ENCODE peak calls at places on chromosomes 11 and 22, in five cellular contexts. O, R, I, G and A are unnamed samples.

GRCh38 chr11:88206746-88207145 is 31.5 kb upstream of the RAB38 start:
- DNase-seq in O (no peak), G (no peak), R (no peak), I (no peak), A (no peak)

GRCh38 chr11:121347805-121348204 is 55.2 kb downstream of the SC5D start:
- DNase-seq in I (no peak), O (no peak), R (no peak), G (peak), A (no peak)

GRCh38 chr22:25966448-25966913 is 202.8 kb upstream of the SEZ6L start:
- DNase-seq in O (no peak), R (no peak), I (peak), G (no peak), A (peak)

GRCh38 chr11:33540946-33541915 is 159.4 kb downstream of the C11orf91 start:
- DNase-seq in R (no peak), I (no peak), G (no peak), O (no peak), A (no peak)

GRCh38 chr11:124086447-124086846 is 28.8 kb upstream of the VWA5A start:
- DNase-seq in I (no peak), G (peak), O (no peak), R (no peak), A (no peak)

GRCh38 chr22:21665047-21665851 is 563 bp upstream of the PPIL2 start:
- DNase-seq in O (no peak), R (no peak), I (no peak), G (no peak), A (no peak)

GRCh38 chr11:77106321-77106720 is 3.7 kb downstream of the OMP start:
- DNase-seq in R (no peak), O (no peak), G (no peak), I (no peak), A (no peak)

GRCh38 chr11:11966826-11967668 is 41.4 kb downstream of the DKK3 start:
- DNase-seq in G (peak), R (peak), I (no peak), O (peak), A (peak)

GRCh38 chr11:129315781-129316579 is 59.7 kb upstream of the BARX2 start:
- DNase-seq in G (no peak), O (no peak), I (no peak), R (no peak), A (no peak)

GRCh38 chr11:118126082-118126838 is 26.4 kb downstream of the SCN4B start:
- DNase-seq in O (no peak), R (peak), G (no peak), I (no peak), A (peak)

GRCh38 chr11:128559496-128560103 is 27.8 kb downstream of the ETS1 start:
- DNase-seq in G (no peak), R (no peak), I (no peak), O (no peak), A (no peak)

GRCh38 chr11:117214404-117215110 is 15.4 kb downstream of the TAGLN start:
- DNase-seq in O (no peak), G (no peak), R (no peak), I (no peak), A (no peak)

GRCh38 chr11:2777871-2778629 is 78.3 kb upstream of the KCNQ1OT1 start:
- DNase-seq in O (no peak), R (no peak), I (no peak), G (peak), A (no peak)

GRCh38 chr11:59973097-59973496 is 9.3 kb downstream of the OOSP4A start:
- DNase-seq in I (no peak), G (no peak), R (no peak), O (no peak), A (no peak)

GRCh38 chr22:19396934-19397728 is 34.4 kb downstream of the HIRA start:
- DNase-seq in O (no peak), R (no peak), I (no peak), G (no peak), A (no peak)

DNA sequence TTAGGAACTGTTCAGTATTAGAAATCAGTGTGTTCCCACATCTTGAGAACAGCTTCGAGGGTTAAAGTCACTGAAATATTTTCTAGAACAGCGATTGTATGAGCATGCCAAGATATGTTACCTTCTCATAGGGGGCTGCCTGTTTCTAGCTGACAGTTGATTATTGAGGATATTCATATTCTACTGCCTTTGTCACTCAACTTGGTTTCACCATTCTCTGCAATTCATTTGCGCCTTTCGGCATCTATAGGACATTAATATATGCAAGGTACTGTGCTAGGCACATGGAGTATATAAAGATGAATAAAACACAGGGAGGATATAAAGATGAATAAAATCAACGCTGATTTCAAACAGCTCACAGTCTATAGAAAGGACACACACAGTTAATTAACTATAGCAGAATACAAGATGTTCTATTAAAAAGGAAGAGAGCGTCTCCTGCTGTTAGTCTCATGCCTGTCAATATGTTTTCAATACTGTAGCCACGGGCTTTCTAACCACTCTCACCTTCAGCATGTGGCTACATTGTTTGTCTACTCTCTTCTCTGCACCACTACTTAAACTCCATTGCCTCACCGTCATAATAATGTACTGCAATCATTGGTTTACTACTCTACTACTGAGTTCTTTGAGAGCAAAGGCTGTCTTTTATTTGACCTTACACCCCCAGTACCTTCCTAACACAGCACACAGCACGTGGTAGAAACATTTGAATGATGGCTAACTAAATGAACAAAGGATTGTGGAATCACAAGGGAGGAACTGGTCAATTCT is 81.9 kb downstream of the RAB30 start:
- DNase-seq in G (no peak), R (no peak), I (no peak), O (no peak), A (no peak)
- H3K4me3 ChIP-seq in G (no peak), R (no peak), I (no peak), O (no peak), A (no peak)

GRCh38 chr22:36611241-36611976 is 82.4 kb upstream of the EIF3D start:
- DNase-seq in I (no peak), O (no peak), R (no peak), G (no peak), A (no peak)
- TF ChIP-seq MAX in I (no peak), O (no peak), R (no peak), G (no peak), A (no peak)

GRCh38 chr11:92087916-92088537 is 136.6 kb upstream of the FAT3 start:
- DNase-seq in R (no peak), G (no peak), O (no peak), I (no peak), A (no peak)
- TF ChIP-seq CTCF in R (no peak), G (no peak), O (no peak), I (no peak), A (no peak)

GRCh38 chr11:94131363-94132115 is 2.9 kb downstream of the PANX1 start:
- DNase-seq in I (no peak), G (peak), R (no peak), O (peak), A (no peak)

GRCh38 chr11:94130589-94131362 is 2.1 kb downstream of the PANX1 start:
- DNase-seq in R (no peak), O (peak), I (no peak), G (no peak), A (peak)

GRCh38 chr11:94132823-94133408 is 4.3 kb downstream of the PANX1 start:
- DNase-seq in R (no peak), I (no peak), G (no peak), O (no peak), A (no peak)

GRCh38 chr11:94133752-94134151 is 5.1 kb downstream of the PANX1 start:
- DNase-seq in O (no peak), I (no peak), R (no peak), G (no peak), A (no peak)

DNA sequence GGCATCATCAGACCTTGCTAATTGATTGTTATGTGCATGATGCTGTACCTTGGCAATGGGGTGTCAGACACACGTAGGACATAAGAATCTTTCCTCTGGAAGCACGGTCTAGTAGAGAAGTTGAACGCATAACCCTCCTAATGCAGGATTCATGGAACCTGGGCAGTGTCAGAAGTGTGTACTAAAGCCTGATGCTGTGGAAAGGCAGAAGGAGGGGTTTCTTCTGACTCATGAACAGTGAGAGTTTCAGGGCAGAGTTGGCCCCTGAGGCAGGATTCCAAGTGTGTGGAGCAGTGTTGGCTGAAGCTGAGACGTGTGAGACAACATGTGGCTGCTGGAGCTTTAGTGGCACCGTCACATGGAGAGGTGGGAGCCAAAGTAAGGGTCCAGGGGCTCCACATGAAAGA is 3.5 kb downstream of the PANX1 start:
- DNase-seq in I (no peak), O (peak), G (no peak), R (no peak), A (no peak)
- H3K4me3 ChIP-seq in I (peak), O (no peak), G (no peak), R (no peak), A (no peak)

GRCh38 chr11:111795333-111795985 is 29.3 kb upstream of the PPP2R1B start:
- DNase-seq in G (no peak), I (no peak), O (no peak), R (no peak), A (no peak)

GRCh38 chr11:111792955-111793500 is 26.8 kb upstream of the PPP2R1B start:
- DNase-seq in I (no peak), G (no peak), O (no peak), R (no peak), A (no peak)

GRCh38 chr11:111796696-111797095 is 30.5 kb upstream of the PPP2R1B start:
- DNase-seq in O (no peak), R (no peak), G (no peak), I (no peak), A (no peak)

GRCh38 chr11:111792314-111792713 is 26.1 kb upstream of the PPP2R1B start:
- DNase-seq in R (no peak), G (no peak), I (no peak), O (no peak), A (no peak)

DNA sequence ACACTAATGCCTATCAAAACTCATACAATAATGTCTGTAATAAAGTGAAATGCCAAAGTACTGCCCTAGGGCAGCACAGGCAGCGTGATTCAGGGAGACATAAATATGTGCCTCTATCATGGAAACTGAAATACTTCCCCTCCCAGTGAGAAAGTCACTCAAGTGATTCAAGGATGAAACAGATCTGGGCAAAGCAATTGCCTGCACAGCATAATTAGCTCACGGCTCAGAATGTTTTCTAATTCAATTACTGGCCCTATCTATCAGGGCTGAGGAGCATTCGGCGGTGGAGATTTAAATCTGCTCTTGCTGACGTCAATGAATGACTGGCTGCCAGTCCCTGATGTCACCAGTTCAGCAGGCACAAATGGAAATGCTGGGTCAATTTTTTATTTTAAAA is 27.7 kb upstream of the PPP2R1B start:
- DNase-seq in O (no peak), R (no peak), I (no peak), G (peak), A (no peak)
- TF ChIP-seq MAX in O (no peak), R (no peak), I (no peak), G (no peak), A (no peak)

GRCh38 chr22:36385491-36386350 is 2.0 kb downstream of the MYH9 start:
- DNase-seq in I (no peak), O (peak), R (peak), G (no peak), A (peak)

GRCh38 chr22:36384766-36385400 is 2.9 kb downstream of the MYH9 start:
- DNase-seq in I (no peak), O (peak), G (peak), R (no peak), A (peak)

GRCh38 chr22:36387664-36387913 is 178 bp downstream of the MYH9 start:
- DNase-seq in G (no peak), I (no peak), R (no peak), O (no peak), A (no peak)

GRCh38 chr22:36386900-36387663 is 685 bp downstream of the MYH9 start:
- DNase-seq in R (no peak), O (peak), I (no peak), G (peak), A (peak)

DNA sequence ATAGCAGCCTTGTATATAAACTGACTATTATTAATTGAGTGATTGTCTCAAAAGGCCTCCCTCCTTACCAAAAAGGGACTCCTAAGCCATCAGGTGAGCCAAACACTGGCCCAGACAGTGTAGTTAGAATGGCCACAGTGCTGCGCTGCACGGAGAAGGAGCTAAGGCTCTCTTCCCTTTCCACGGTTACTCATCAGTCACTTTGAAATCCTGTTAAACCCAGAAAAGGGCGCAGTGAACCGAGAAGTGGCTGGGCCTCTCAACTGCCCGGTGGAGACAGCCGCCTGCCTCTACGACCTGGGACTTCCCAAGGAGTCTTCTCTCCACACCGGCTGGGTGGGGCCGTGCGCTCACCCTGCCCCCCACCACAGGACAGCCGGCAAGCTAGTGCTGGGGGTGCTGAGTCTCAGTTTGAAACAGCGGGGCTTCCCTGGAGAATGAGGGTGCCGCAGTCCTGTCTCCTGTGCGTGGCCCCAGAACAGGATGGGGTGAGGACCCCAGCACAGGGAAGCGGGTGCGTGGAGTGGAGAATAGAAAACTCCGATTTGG is 1.3 kb downstream of the MYH9 start:
- DNase-seq in I (peak), G (no peak), O (peak), R (peak), A (peak)
- TF ChIP-seq CTCF in I (no peak), G (no peak), O (no peak), R (no peak), A (no peak)

GRCh38 chr11:64208086-64208795 is 1.7 kb downstream of the FERMT3 start:
- DNase-seq in I (no peak), O (no peak), R (no peak), G (peak), A (no peak)
- H3K4me3 ChIP-seq in I (peak), O (no peak), R (no peak), G (no peak), A (peak)